ENCODE peak calls at places on chromosomes 3 and 15, in six cellular contexts. T, H, I, M, A and N are unnamed samples.

GRCh38 chr3:13022348-13023250 is 50.6 kb downstream of the IQSEC1 start:
- DNase-seq in T (no peak), H (peak; percentile 89), I (peak; percentile 86), M (peak; percentile 39), A (peak; percentile 37), N (no peak)

GRCh38 chr3:41716391-41716910 is 245.5 kb downstream of the ULK4 start:
- DNase-seq in T (no peak), H (peak; percentile 37), I (peak; percentile 36), M (no peak), A (no peak), N (no peak)

GRCh38 chr3:102449341-102449740 is 14.5 kb downstream of the ZPLD1 start:
- DNase-seq in T (no peak), H (peak; percentile 12), I (peak; percentile 16), M (no peak), A (no peak), N (no peak)

GRCh38 chr15:57245130-57245529 is 131.2 kb upstream of the CGNL1 start:
- DNase-seq in T (no peak), H (peak; percentile 69), I (no peak), M (no peak), A (no peak), N (no peak)

GRCh38 chr3:146953523-146954125 is 348.5 kb upstream of the PLSCR5 start:
- DNase-seq in T (no peak), H (peak; percentile 1), I (peak; percentile 52), M (no peak), A (no peak), N (no peak)

GRCh38 chr3:159273608-159274007 is 471.8 kb downstream of the MFSD1 start:
- DNase-seq in T (no peak), H (peak; percentile 43), I (peak; percentile 55), M (no peak), A (peak; percentile 87), N (no peak)

GRCh38 chr15:68641376-68641775 is 62.6 kb downstream of the CORO2B start:
- DNase-seq in T (no peak), H (no peak), I (no peak), M (no peak), A (no peak), N (no peak)

GRCh38 chr3:11509175-11510000 is 134.3 kb downstream of the VGLL4 start:
- DNase-seq in T (peak; percentile 82), H (peak; percentile 96), I (peak; percentile 92), M (peak; percentile 77), A (peak; percentile 75), N (no peak)

GRCh38 chr3:107421170-107421792 is 44.0 kb downstream of the CCDC54 start:
- DNase-seq in T (no peak), H (peak; percentile 74), I (peak; percentile 79), M (no peak), A (peak; percentile 72), N (peak; percentile 15)

GRCh38 chr3:36689560-36689959 is 74.8 kb downstream of the DCLK3 start:
- DNase-seq in T (no peak), H (no peak), I (no peak), M (no peak), A (no peak), N (no peak)

GRCh38 chr3:136343446-136343845 is 93.3 kb downstream of the PCCB start:
- DNase-seq in T (no peak), H (no peak), I (no peak), M (no peak), A (no peak), N (no peak)

GRCh38 chr3:120274739-120275167 is 10.3 kb downstream of the GPR156 start:
- DNase-seq in T (no peak), H (peak; percentile 25), I (peak; percentile 42), M (peak; percentile 61), A (no peak), N (no peak)

GRCh38 chr3:127518456-127519081 is 72.0 kb downstream of the TPRA1 start:
- DNase-seq in T (no peak), H (no peak), I (no peak), M (no peak), A (no peak), N (no peak)

GRCh38 chr3:11037241-11037873 is 44.8 kb downstream of the SLC6A1 start:
- DNase-seq in T (no peak), H (no peak), I (no peak), M (no peak), A (no peak), N (no peak)

GRCh38 chr15:25793354-25794050 is 69.6 kb downstream of the ATP10A start:
- DNase-seq in T (no peak), H (no peak), I (no peak), M (peak; percentile 17), A (peak; percentile 75), N (no peak)

GRCh38 chr3:194396897-194397756 is 1.9 kb downstream of the GP5 start:
- DNase-seq in T (no peak), H (no peak), I (no peak), M (no peak), A (no peak), N (no peak)

DNA sequence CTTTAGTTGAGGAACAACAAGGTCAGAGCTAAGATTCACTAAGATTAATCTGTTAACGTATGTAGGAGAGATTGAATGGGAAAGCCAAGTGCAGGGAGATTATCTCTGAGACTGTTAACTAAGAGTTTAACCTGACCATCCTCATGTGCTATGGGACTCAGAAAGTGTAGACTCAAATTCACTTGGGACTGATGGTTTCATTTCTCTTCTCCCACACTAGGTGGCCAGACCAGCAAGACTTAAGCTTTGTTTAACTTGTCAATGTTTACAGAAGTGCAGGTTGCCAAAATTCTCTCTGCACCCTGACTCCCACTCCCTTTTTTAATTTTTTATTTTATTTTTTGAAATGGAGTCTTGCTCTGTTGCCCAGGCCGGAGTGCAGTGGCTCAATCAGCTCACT is 6.3 kb upstream of the HEXA start:
- DNase-seq in T (no peak), H (no peak), I (no peak), M (no peak), A (no peak), N (no peak)
- TF ChIP-seq CTCF in T (no peak), H (peak; percentile 16), I (peak; percentile 14), M (no peak), A (peak; percentile 29), N (no peak)

DNA sequence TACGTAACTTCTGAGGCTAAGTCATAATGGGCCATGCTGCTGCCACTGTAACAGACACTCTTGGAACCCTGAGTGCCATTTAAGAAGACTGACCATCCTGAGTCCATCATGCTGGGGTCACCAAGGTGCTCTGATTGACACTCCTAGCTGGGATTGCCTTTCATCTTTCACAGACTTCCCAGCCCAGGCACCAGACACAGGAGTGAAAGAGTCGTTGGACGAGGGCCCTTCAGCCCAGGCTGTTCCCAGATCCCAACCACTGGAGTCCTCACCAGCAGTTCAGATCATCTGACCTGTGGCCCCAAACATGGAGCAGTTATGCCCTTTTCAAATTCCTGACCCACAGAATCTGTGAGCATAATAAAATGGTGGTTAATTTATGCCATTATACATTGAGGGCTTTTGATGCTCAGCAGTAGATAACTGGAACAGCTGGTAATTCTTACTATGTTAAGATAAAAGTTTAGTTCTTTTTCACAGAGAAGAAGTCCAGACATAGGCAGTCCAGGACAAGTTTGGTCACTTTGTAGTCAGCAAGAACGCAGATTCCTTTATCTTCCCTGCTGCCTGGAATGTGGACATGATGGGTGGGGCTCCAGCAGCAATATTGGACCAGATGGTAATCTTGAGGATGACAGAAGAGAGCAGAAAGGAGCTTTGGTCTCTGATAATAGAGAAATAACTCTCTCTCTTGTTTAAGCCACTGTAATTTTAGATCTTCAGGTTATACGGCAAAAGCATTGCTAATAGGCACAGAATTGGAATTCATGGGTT is 7.3 kb upstream of the EHD4 start:
- DNase-seq in T (no peak), H (no peak), I (no peak), M (peak; percentile 25), A (no peak), N (no peak)
- TF ChIP-seq CTCF in T (no peak), H (no peak), I (no peak), M (no peak), A (no peak), N (no peak)

GRCh38 chr15:101413239-101413638 is 76.3 kb downstream of the PCSK6 start:
- DNase-seq in T (no peak), H (no peak), I (no peak), M (no peak), A (no peak), N (no peak)
- TF ChIP-seq CTCF in T (no peak), H (no peak), I (no peak), M (no peak), A (no peak), N (no peak)

DNA sequence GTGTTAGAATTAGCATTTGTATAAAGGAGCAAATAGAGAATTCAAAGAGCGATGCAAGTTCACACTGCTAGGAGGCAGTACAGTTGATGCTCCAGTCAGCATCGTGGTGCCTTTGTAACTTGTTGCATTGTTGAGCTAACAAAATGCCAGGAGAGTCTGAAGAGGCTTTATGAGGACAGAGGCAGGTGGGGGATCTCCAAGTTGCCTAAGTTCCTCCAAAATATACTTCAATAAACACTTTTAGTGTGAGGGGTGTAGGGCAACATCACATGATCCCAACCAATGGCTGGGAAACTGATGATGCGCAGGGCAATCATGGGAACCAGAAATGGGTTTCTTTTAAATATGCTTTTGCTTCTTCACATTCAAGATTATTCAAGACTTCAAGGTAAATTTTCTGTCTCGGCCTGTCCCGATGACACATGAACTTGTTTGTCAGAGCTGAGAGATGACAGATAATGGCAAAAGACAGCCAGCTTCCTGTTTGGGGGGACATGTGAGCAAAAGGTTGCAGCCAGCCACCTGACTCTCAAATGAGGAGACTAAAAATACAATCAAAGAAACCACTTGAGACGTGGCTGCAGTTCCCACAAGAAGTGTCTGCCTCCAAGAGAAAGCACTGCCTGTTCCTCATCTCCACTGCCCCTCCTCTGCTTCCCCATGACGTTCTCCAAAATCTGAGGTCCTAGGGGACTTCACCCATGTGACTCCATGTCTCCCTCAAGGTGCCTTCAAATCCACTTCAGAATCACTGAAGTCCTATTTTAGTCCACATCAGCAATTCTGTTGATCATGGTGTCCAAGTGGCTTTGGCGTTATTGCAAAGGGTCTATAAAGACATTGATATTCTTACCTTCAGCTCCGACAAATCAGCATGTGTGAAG is 39.3 kb downstream of the KLHL6 start:
- DNase-seq in T (no peak), H (no peak), I (no peak), M (no peak), A (peak; percentile 29), N (no peak)
- TF ChIP-seq CTCF in T (no peak), H (no peak), I (no peak), M (no peak), A (no peak), N (no peak)

GRCh38 chr3:177820683-177821316 is 623.5 kb upstream of the TBL1XR1 start:
- DNase-seq in T (no peak), H (peak; percentile 39), I (peak; percentile 75), M (no peak), A (no peak), N (no peak)

GRCh38 chr3:177817746-177818145 is 620.5 kb upstream of the TBL1XR1 start:
- DNase-seq in T (no peak), H (no peak), I (no peak), M (no peak), A (no peak), N (no peak)

GRCh38 chr3:177818712-177819111 is 621.4 kb upstream of the TBL1XR1 start:
- DNase-seq in T (no peak), H (no peak), I (no peak), M (no peak), A (no peak), N (no peak)

GRCh38 chr3:177813322-177813721 is 616.0 kb upstream of the TBL1XR1 start:
- DNase-seq in T (no peak), H (peak; percentile 42), I (no peak), M (peak; percentile 61), A (no peak), N (no peak)

DNA sequence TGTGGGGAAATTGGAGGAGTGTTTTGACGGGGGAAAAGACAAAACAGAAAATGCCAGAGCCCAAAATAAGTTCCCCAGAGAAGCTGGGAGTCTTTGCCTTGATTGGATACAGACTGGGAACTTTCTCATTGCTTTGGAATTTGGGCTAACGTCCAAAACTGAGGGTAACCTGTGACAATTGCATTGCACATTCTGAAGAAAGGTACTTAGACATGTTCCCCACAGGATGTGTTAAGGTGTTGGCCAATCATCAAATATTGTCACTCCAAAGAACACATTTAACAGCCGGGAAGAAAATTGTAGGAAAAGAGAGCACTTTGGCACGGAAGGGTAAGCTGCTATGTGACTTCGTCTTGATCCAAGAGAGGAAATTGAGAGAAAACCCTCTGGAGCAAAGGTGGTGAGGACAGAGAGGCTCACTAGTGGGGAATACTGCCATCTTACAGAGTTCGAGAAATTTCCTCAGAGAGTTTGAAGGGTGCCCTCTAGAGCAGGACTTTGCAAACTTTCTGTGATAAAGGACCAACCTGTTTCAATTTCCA is 619.5 kb upstream of the TBL1XR1 start:
- DNase-seq in T (no peak), H (peak; percentile 59), I (peak; percentile 75), M (no peak), A (no peak), N (peak; percentile 38)
- TF ChIP-seq CTCF in T (no peak), H (no peak), I (peak; percentile 29), M (no peak), A (peak; percentile 33), N (no peak)